ENCODE peak calls at places on chromosome 16, in five cellular contexts. J is mesenchymal stem cell, U is H1, I is H9, S is trophoblast cell. V is an unnamed sample.

GRCh38 chr16:20611350-20611902 is 35.3 kb upstream of the ACSM2B start:
- DNase-seq in J (no peak), U (no peak), I (no peak), S (no peak), V (no peak)

GRCh38 chr16:66927918-66928649 is 2.7 kb upstream of the RRAD start:
- DNase-seq in J (peak), U (no peak), I (no peak), S (peak), V (no peak)

GRCh38 chr16:85304337-85304736 is 192.1 kb upstream of the CIBAR2 start:
- DNase-seq in J (no peak), U (no peak), I (no peak), S (no peak), V (no peak)

GRCh38 chr16:67394271-67395104 is 1.2 kb upstream of the TPPP3 start:
- DNase-seq in J (peak), U (peak), I (no peak), S (no peak), V (peak)

GRCh38 chr16:22355487-22355908 is 18.9 kb downstream of the CDR2 start:
- DNase-seq in J (no peak), U (no peak), I (no peak), S (no peak), V (no peak)

GRCh38 chr16:27689711-27690110 is 139.8 kb downstream of the KATNIP start:
- DNase-seq in J (no peak), U (no peak), I (no peak), S (no peak), V (no peak)

GRCh38 chr16:31094088-31094423 is 541 bp downstream of the VKORC1 start:
- DNase-seq in J (no peak), U (no peak), I (peak), S (no peak), V (peak)

GRCh38 chr16:82704369-82704768 is 77.6 kb downstream of the CDH13 start:
- DNase-seq in J (no peak), U (no peak), I (no peak), S (no peak), V (no peak)

GRCh38 chr16:68232335-68232734 is 3.6 kb downstream of the ESRP2 start:
- DNase-seq in J (no peak), U (no peak), I (no peak), S (no peak), V (no peak)

GRCh38 chr16:80997139-80997798 is 9.4 kb downstream of the CMC2 start:
- DNase-seq in J (peak), U (no peak), I (no peak), S (peak), V (no peak)

GRCh38 chr16:29784901-29785500 is 5.5 kb upstream of the KIF22 start:
- DNase-seq in J (peak), U (peak), I (peak), S (no peak), V (peak)

GRCh38 chr16:30728904-30729672 is 19.1 kb upstream of the PHKG2 start:
- DNase-seq in J (no peak), U (no peak), I (no peak), S (no peak), V (no peak)

DNA sequence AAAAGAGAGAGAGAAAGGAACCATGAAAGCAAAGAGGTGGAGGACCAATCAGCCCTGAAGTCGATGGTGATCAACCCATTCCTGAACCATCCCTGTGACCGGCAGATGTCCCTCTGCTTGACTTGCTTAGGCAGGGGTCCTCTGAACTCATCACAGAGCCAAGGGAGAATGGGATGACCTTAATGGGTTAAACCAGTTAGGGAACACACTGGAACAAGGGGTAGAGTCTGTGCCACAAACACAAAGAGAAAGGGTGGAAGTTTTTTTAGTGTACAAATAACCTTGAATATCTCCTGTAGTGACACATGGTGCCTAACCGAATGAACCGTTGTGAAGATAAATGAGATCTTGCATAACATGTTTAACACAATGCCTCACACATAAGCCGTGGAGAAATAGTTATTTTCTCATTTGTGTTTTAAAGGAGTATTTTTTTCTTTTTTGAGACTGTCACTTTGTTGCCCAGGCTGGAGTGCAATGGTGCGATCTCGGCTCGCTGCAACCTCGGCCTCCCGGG is 11.2 kb downstream of the NAA60 start:
- DNase-seq in J (no peak), U (no peak), I (no peak), S (no peak), V (no peak)
- H2BK12ac ChIP-seq in J (no peak), U (no peak), I (no peak), S (no peak), V (no peak)

GRCh38 chr16:69483611-69484010 is 59.2 kb downstream of the CYB5B start:
- DNase-seq in J (no peak), U (no peak), I (no peak), S (no peak), V (no peak)

GRCh38 chr16:69486724-69487123 is 62.3 kb downstream of the CYB5B start:
- DNase-seq in J (no peak), U (no peak), I (no peak), S (no peak), V (no peak)

GRCh38 chr16:69486272-69486671 is 61.9 kb downstream of the CYB5B start:
- DNase-seq in J (no peak), U (no peak), I (no peak), S (no peak), V (no peak)

GRCh38 chr16:69485361-69485760 is 60.9 kb downstream of the CYB5B start:
- DNase-seq in J (no peak), U (no peak), I (no peak), S (peak), V (no peak)

DNA sequence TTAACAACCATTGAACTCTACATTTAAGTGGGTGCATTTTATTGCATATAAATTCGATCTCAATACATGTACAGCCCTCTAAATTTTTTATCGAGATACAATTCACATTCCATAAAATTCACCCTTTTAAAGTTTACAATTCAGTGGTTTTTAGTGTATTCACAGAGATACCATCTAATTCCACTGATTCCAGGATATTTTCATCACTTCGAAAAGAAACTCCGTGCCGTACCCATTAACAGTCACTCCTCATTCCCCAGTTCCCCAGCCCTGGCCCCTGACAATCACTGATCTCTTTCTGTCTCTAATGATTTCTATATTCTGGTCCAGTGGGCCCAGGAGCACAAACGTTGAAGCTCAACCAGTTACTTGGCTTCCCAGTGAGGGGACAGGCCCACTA is 61.4 kb downstream of the CYB5B start:
- DNase-seq in J (no peak), U (no peak), I (no peak), S (peak), V (no peak)
- H2BK5ac ChIP-seq in J (no peak), U (no peak), I (no peak), S (no peak), V (no peak)

DNA sequence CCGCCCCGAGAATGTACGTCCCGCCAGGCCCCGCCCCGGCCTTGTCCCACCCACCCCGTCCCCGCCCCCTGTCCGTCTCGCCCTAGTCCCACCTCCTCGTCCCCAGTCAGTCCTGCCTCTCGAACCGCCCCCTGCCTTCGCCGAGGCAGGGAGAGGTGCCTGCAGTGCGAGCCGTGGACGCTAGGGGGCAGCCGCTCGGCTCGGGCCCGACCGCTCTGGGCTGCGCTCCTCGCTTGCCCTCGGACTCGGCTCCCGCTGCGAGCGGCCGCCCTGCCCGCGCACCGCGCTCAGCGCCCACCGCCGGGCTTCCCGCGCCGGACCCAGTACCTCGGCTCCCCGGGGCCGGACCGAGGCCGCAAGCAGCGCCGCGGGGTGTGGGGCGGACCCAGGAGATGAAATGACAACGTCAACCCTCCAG is at the start of gene VPS4A:
- DNase-seq in J (peak), U (peak), I (peak), S (peak), V (peak)
- H2BK12ac ChIP-seq in J (peak), U (no peak), I (no peak), S (no peak), V (no peak)

DNA sequence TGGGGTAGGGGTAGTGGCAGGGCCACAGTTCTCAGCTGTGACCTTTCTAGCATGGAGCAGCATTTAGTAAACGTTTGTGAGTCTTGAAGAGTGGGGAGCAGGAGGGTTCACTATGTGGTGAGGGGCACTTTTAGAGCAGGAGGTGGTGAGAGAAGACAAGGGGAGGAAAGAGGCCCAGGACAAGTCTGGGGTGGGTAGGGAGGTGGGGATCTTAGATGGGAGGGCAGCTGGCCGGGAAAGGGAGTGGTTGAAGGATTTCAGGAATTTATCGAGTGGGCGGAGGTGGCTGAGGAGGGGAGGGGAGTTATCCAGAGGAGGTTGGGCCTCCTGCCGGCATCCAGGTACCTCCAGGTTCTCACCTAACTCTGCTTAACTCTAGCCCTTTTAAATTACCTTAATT is 1.9 kb downstream of the CLEC16A start:
- DNase-seq in J (no peak), U (no peak), I (peak), S (peak), V (no peak)
- H2BK5ac ChIP-seq in J (peak), U (peak), I (no peak), S (no peak), V (no peak)

GRCh38 chr16:3661922-3662321 is 7.4 kb downstream of the DNASE1 start:
- DNase-seq in J (no peak), U (no peak), I (no peak), S (no peak), V (no peak)

GRCh38 chr16:3664187-3664896 is 9.9 kb downstream of the DNASE1 start:
- DNase-seq in J (no peak), U (no peak), I (no peak), S (no peak), V (no peak)

GRCh38 chr16:3665508-3665907 is 11.0 kb downstream of the DNASE1 start:
- DNase-seq in J (no peak), U (no peak), I (peak), S (no peak), V (no peak)

GRCh38 chr16:3661311-3661710 is 6.8 kb downstream of the DNASE1 start:
- DNase-seq in J (no peak), U (no peak), I (no peak), S (no peak), V (no peak)

GRCh38 chr16:3662601-3663000 is 8.1 kb downstream of the DNASE1 start:
- DNase-seq in J (no peak), U (no peak), I (peak), S (no peak), V (no peak)
- H2BK12ac ChIP-seq in J (no peak), U (no peak), I (no peak), S (no peak), V (no peak)

GRCh38 chr16:23466162-23466885 is 13.3 kb upstream of the COG7 start:
- DNase-seq in J (peak), U (no peak), I (no peak), S (no peak), V (no peak)
- H2BK5ac ChIP-seq in J (no peak), U (no peak), I (no peak), S (no peak), V (no peak)

GRCh38 chr16:49731911-49732310 is 124.0 kb downstream of the ZNF423 start:
- DNase-seq in J (no peak), U (no peak), I (no peak), S (no peak), V (no peak)
- H2BK12ac ChIP-seq in J (no peak), U (no peak), I (no peak), S (no peak), V (no peak)

DNA sequence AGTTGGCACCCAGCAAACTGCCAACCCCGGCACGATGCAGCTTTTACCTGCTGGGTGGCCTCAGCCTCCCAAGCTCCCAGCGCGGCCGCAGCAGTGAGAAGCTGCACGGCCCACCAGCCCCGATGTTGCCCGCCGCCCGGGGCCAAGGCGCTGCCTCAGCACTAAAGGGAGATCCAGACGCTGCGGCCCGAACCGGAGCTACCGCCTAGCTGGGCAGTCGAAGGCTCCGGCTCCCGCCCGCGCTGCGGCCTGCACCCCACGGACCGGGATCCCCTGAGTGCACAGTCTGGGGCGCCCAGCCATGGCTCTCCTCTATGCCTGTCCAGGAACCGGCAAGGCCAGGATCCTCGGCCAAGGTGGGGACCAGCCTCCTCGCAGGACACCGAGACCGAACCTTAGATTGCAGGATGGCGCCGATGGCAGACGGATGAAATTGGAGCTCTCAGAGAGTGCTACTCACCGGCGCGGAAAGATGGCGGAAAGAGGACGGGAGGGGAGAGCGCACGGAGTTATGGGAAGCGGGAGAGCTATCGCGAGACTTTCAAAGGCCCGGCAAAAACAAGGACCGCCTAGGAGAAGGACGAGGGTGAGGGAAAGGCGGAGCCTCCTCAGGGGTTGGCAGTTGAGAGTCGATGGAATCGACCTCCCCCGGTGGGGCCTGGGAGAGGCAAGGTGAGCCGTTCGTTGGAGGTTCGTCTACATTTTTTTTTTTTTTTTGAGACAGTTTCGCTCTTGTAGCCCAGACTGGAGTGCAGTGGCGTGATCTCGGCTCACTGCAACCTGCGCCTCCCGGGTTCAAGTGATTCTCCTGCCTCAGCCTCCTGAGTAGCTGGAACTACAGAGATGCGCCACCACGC is at the start of gene RPS15A:
- DNase-seq in J (peak), U (peak), I (peak), S (peak), V (peak)
- H2BK5ac ChIP-seq in J (peak), U (peak), I (peak), S (peak), V (peak)

V was measured in neuronal stem cell.